ENCODE peak calls at places on chromosomes 3 and 15, in six cellular contexts. E is lower lobe of right lung, Q is midbrain, F is stomach, I is NCI-H226, W is left cardiac atrium. B is an unnamed sample.

GRCh38 chr3:10299175-10299574 is 6.4 kb upstream of the GHRL start:
- DNase-seq in E (no peak), Q (no peak), F (no peak), I (no peak), W (no peak), B (no peak)

GRCh38 chr3:41202075-41202833 is 2.9 kb downstream of the CTNNB1 start:
- DNase-seq in E (no peak), Q (no peak), F (no peak), I (no peak), W (no peak), B (no peak)

GRCh38 chr3:56845505-56845904 is 43.8 kb upstream of the ARHGEF3 start:
- DNase-seq in E (no peak), Q (no peak), F (no peak), I (no peak), W (no peak), B (no peak)

GRCh38 chr3:12495749-12496452 is 11.6 kb downstream of the TSEN2 start:
- DNase-seq in E (no peak), Q (no peak), F (no peak), I (no peak), W (no peak), B (no peak)

GRCh38 chr3:53616330-53616729 is 121.9 kb downstream of the CACNA1D start:
- DNase-seq in E (no peak), Q (peak), F (no peak), I (no peak), W (no peak), B (no peak)

GRCh38 chr15:69385831-69386230 is 28.3 kb upstream of the KIF23 start:
- DNase-seq in E (no peak), Q (no peak), F (no peak), I (no peak), W (no peak), B (no peak)

GRCh38 chr15:35458176-35458856 is 87.6 kb downstream of the DPH6 start:
- DNase-seq in E (no peak), Q (no peak), F (no peak), I (no peak), W (no peak), B (no peak)

GRCh38 chr3:30461311-30461710 is 145.1 kb upstream of the TGFBR2 start:
- DNase-seq in E (no peak), Q (no peak), F (no peak), I (no peak), W (no peak), B (no peak)

GRCh38 chr3:121175083-121175482 is 267.1 kb downstream of the STXBP5L start:
- DNase-seq in E (no peak), Q (no peak), F (no peak), I (no peak), W (no peak), B (no peak)

GRCh38 chr3:185470323-185470722 is 28.5 kb downstream of the TMEM41A start:
- DNase-seq in E (no peak), Q (no peak), F (no peak), I (no peak), W (no peak), B (no peak)

GRCh38 chr3:115156255-115156654 is 9.2 kb upstream of the ZBTB20 start:
- DNase-seq in E (no peak), Q (no peak), F (no peak), I (no peak), W (no peak), B (no peak)

GRCh38 chr3:162938073-162938472 is 1441.5 kb downstream of the OTOL1 start:
- DNase-seq in E (no peak), Q (no peak), F (no peak), I (no peak), W (no peak), B (no peak)

GRCh38 chr3:14997941-14998340 is 50.6 kb downstream of the NR2C2 start:
- DNase-seq in E (no peak), Q (no peak), F (no peak), I (no peak), W (no peak), B (no peak)

GRCh38 chr3:111548060-111548459 is 6.1 kb downstream of the CD96 start:
- DNase-seq in E (no peak), Q (no peak), F (no peak), I (no peak), W (no peak), B (no peak)

GRCh38 chr3:156749244-156749643 is 74.9 kb downstream of the TIPARP start:
- DNase-seq in E (no peak), Q (no peak), F (no peak), I (no peak), W (no peak), B (no peak)

GRCh38 chr3:159260049-159260662 is 458.3 kb downstream of the MFSD1 start:
- DNase-seq in E (no peak), Q (peak), F (no peak), I (peak), W (peak), B (no peak)

GRCh38 chr3:60743631-60744164 is 507.6 kb downstream of the FHIT start:
- DNase-seq in E (no peak), Q (peak), F (no peak), I (no peak), W (no peak), B (no peak)

GRCh38 chr3:89571298-89571697 is 463.9 kb downstream of the EPHA3 start:
- DNase-seq in E (no peak), Q (no peak), F (no peak), I (no peak), W (peak), B (no peak)

GRCh38 chr15:74038707-74039655 is 43.4 kb downstream of the GOLGA6A start:
- DNase-seq in E (no peak), Q (no peak), F (no peak), I (peak), W (no peak), B (no peak)

GRCh38 chr3:133745981-133746721 is at the start of gene TF:
- DNase-seq in E (no peak), Q (peak), F (no peak), I (no peak), W (peak), B (no peak)

GRCh38 chr3:35965908-35966307 is 326.6 kb downstream of the ARPP21 start:
- DNase-seq in E (no peak), Q (peak), F (no peak), I (no peak), W (no peak), B (no peak)

GRCh38 chr3:161042023-161042501 is 63.1 kb downstream of the B3GALNT1 start:
- DNase-seq in E (no peak), Q (no peak), F (no peak), I (no peak), W (no peak), B (no peak)

GRCh38 chr3:141940204-141940776 is 63.8 kb downstream of the ATP1B3 start:
- DNase-seq in E (no peak), Q (no peak), F (no peak), I (peak), W (no peak), B (no peak)

GRCh38 chr15:85316244-85316934 is 64.0 kb upstream of the AKAP13 start:
- DNase-seq in E (no peak), Q (no peak), F (no peak), I (no peak), W (no peak), B (no peak)

GRCh38 chr3:49747792-49748480 is 24.2 kb upstream of the GMPPB start:
- DNase-seq in E (no peak), Q (no peak), F (no peak), I (peak), W (no peak), B (no peak)